ENCODE peak calls at places on chromosomes 4 and X, in six cellular contexts. One of them, this sample, is unnamed.

GRCh38 chr4:147108409-147108808 is 162.7 kb upstream of the TTC29 start:
- DNase-seq in A673: no peak
- DNase-seq in WTC11: no peak
- DNase-seq in ELF-1: no peak
- DNase-seq in AG08395: peak
- DNase-seq in activated T-helper 1 cell treated with anti-CD3 and anti-CD28 coated beads, Interleukin-2, amount 50 U/mL, for 16 hours: no peak
- DNase-seq in this sample: no peak

GRCh38 chrX:129091097-129091496 is 432.2 kb downstream of the SMARCA1 start:
- DNase-seq in A673: no peak
- DNase-seq in WTC11: peak
- DNase-seq in ELF-1: peak
- DNase-seq in AG08395: no peak
- DNase-seq in activated T-helper 1 cell treated with anti-CD3 and anti-CD28 coated beads, Interleukin-2, amount 50 U/mL, for 16 hours: no peak
- DNase-seq in this sample: no peak

GRCh38 chr4:2887343-2887742 is 43.7 kb downstream of the ADD1 start:
- DNase-seq in A673: no peak
- DNase-seq in WTC11: no peak
- DNase-seq in ELF-1: no peak
- DNase-seq in AG08395: no peak
- DNase-seq in activated T-helper 1 cell treated with anti-CD3 and anti-CD28 coated beads, Interleukin-2, amount 50 U/mL, for 16 hours: no peak
- DNase-seq in this sample: no peak

GRCh38 chr4:184644553-184645307 is 4.5 kb downstream of the CASP3 start:
- DNase-seq in A673: peak
- DNase-seq in WTC11: no peak
- DNase-seq in ELF-1: no peak
- DNase-seq in AG08395: no peak
- DNase-seq in activated T-helper 1 cell treated with anti-CD3 and anti-CD28 coated beads, Interleukin-2, amount 50 U/mL, for 16 hours: no peak
- DNase-seq in this sample: no peak

GRCh38 chr4:124907881-124908280 is 195.3 kb upstream of the ANKRD50 start:
- DNase-seq in A673: no peak
- DNase-seq in WTC11: no peak
- DNase-seq in ELF-1: no peak
- DNase-seq in AG08395: peak
- DNase-seq in activated T-helper 1 cell treated with anti-CD3 and anti-CD28 coated beads, Interleukin-2, amount 50 U/mL, for 16 hours: no peak
- DNase-seq in this sample: no peak

GRCh38 chr4:37648084-37648817 is 37.9 kb downstream of the RELL1 start:
- DNase-seq in A673: no peak
- DNase-seq in WTC11: no peak
- DNase-seq in ELF-1: peak
- DNase-seq in AG08395: peak
- DNase-seq in activated T-helper 1 cell treated with anti-CD3 and anti-CD28 coated beads, Interleukin-2, amount 50 U/mL, for 16 hours: no peak
- DNase-seq in this sample: peak

GRCh38 chr4:170027181-170027829 is 1.1 kb upstream of the MFAP3L start:
- DNase-seq in A673: peak
- DNase-seq in WTC11: peak
- DNase-seq in ELF-1: peak
- DNase-seq in AG08395: peak
- DNase-seq in activated T-helper 1 cell treated with anti-CD3 and anti-CD28 coated beads, Interleukin-2, amount 50 U/mL, for 16 hours: peak
- DNase-seq in this sample: peak

GRCh38 chrX:63466690-63467089 is 115.6 kb upstream of the SPIN4 start:
- DNase-seq in A673: no peak
- DNase-seq in WTC11: no peak
- DNase-seq in ELF-1: no peak
- DNase-seq in AG08395: no peak
- DNase-seq in activated T-helper 1 cell treated with anti-CD3 and anti-CD28 coated beads, Interleukin-2, amount 50 U/mL, for 16 hours: no peak
- DNase-seq in this sample: no peak

GRCh38 chr4:100348472-100348871 is 158.2 kb upstream of the DDIT4L start:
- DNase-seq in A673: peak
- DNase-seq in WTC11: no peak
- DNase-seq in ELF-1: no peak
- DNase-seq in AG08395: no peak
- DNase-seq in activated T-helper 1 cell treated with anti-CD3 and anti-CD28 coated beads, Interleukin-2, amount 50 U/mL, for 16 hours: no peak
- DNase-seq in this sample: no peak

GRCh38 chrX:51759055-51759454 is 15.8 kb downstream of the GSPT2 start:
- DNase-seq in A673: no peak
- DNase-seq in WTC11: no peak
- DNase-seq in ELF-1: no peak
- DNase-seq in AG08395: no peak
- DNase-seq in activated T-helper 1 cell treated with anti-CD3 and anti-CD28 coated beads, Interleukin-2, amount 50 U/mL, for 16 hours: no peak
- DNase-seq in this sample: no peak

GRCh38 chr4:185792384-185793146 is 19.4 kb downstream of the SORBS2 start:
- DNase-seq in A673: peak
- DNase-seq in WTC11: no peak
- DNase-seq in ELF-1: no peak
- DNase-seq in AG08395: peak
- DNase-seq in activated T-helper 1 cell treated with anti-CD3 and anti-CD28 coated beads, Interleukin-2, amount 50 U/mL, for 16 hours: no peak
- DNase-seq in this sample: peak

GRCh38 chr4:105150511-105150910 is 3.8 kb downstream of the TET2 start:
- DNase-seq in A673: no peak
- DNase-seq in WTC11: no peak
- DNase-seq in ELF-1: no peak
- DNase-seq in AG08395: no peak
- DNase-seq in activated T-helper 1 cell treated with anti-CD3 and anti-CD28 coated beads, Interleukin-2, amount 50 U/mL, for 16 hours: no peak
- DNase-seq in this sample: no peak

GRCh38 chr4:101271516-101271915 is 75.8 kb downstream of the PPP3CA start:
- DNase-seq in A673: peak
- DNase-seq in WTC11: no peak
- DNase-seq in ELF-1: no peak
- DNase-seq in AG08395: no peak
- DNase-seq in activated T-helper 1 cell treated with anti-CD3 and anti-CD28 coated beads, Interleukin-2, amount 50 U/mL, for 16 hours: no peak
- DNase-seq in this sample: no peak

GRCh38 chr4:41304221-41304620 is 47.5 kb downstream of the UCHL1 start:
- DNase-seq in A673: no peak
- DNase-seq in WTC11: no peak
- DNase-seq in ELF-1: no peak
- DNase-seq in AG08395: no peak
- DNase-seq in activated T-helper 1 cell treated with anti-CD3 and anti-CD28 coated beads, Interleukin-2, amount 50 U/mL, for 16 hours: no peak
- DNase-seq in this sample: no peak

GRCh38 chrX:53440631-53441517 is 6.7 kb upstream of the HSD17B10 start:
- DNase-seq in A673: peak
- DNase-seq in WTC11: no peak
- DNase-seq in ELF-1: peak
- DNase-seq in AG08395: peak
- DNase-seq in activated T-helper 1 cell treated with anti-CD3 and anti-CD28 coated beads, Interleukin-2, amount 50 U/mL, for 16 hours: no peak
- DNase-seq in this sample: peak

GRCh38 chrX:15849555-15849954 is 5.1 kb downstream of the AP1S2 start:
- DNase-seq in A673: peak
- DNase-seq in WTC11: no peak
- DNase-seq in ELF-1: peak
- DNase-seq in AG08395: peak
- DNase-seq in activated T-helper 1 cell treated with anti-CD3 and anti-CD28 coated beads, Interleukin-2, amount 50 U/mL, for 16 hours: no peak
- DNase-seq in this sample: no peak

GRCh38 chrX:4850312-4850711 is 1136.9 kb upstream of the PRKX start:
- DNase-seq in A673: no peak
- DNase-seq in WTC11: no peak
- DNase-seq in ELF-1: no peak
- DNase-seq in AG08395: no peak
- DNase-seq in activated T-helper 1 cell treated with anti-CD3 and anti-CD28 coated beads, Interleukin-2, amount 50 U/mL, for 16 hours: no peak
- DNase-seq in this sample: no peak

GRCh38 chr4:8291036-8291682 is 21.6 kb downstream of the HTRA3 start:
- DNase-seq in A673: no peak
- DNase-seq in WTC11: no peak
- DNase-seq in ELF-1: no peak
- DNase-seq in AG08395: no peak
- DNase-seq in activated T-helper 1 cell treated with anti-CD3 and anti-CD28 coated beads, Interleukin-2, amount 50 U/mL, for 16 hours: no peak
- DNase-seq in this sample: no peak

GRCh38 chr4:169885893-169886292 is 128.1 kb upstream of the HPF1 start:
- DNase-seq in A673: peak
- DNase-seq in WTC11: no peak
- DNase-seq in ELF-1: no peak
- DNase-seq in AG08395: no peak
- DNase-seq in activated T-helper 1 cell treated with anti-CD3 and anti-CD28 coated beads, Interleukin-2, amount 50 U/mL, for 16 hours: no peak
- DNase-seq in this sample: no peak

GRCh38 chr4:15318621-15319348 is 109.0 kb upstream of the C1QTNF7 start:
- DNase-seq in A673: no peak
- DNase-seq in WTC11: no peak
- DNase-seq in ELF-1: peak
- DNase-seq in AG08395: peak
- DNase-seq in activated T-helper 1 cell treated with anti-CD3 and anti-CD28 coated beads, Interleukin-2, amount 50 U/mL, for 16 hours: no peak
- DNase-seq in this sample: peak

GRCh38 chr4:87521757-87522374 is 7.3 kb downstream of the SPARCL1 start:
- DNase-seq in A673: no peak
- DNase-seq in WTC11: no peak
- DNase-seq in ELF-1: no peak
- DNase-seq in AG08395: no peak
- DNase-seq in activated T-helper 1 cell treated with anti-CD3 and anti-CD28 coated beads, Interleukin-2, amount 50 U/mL, for 16 hours: no peak
- DNase-seq in this sample: no peak

GRCh38 chr4:24853142-24853541 is 57.8 kb downstream of the SOD3 start:
- DNase-seq in A673: no peak
- DNase-seq in WTC11: no peak
- DNase-seq in ELF-1: no peak
- DNase-seq in AG08395: no peak
- DNase-seq in activated T-helper 1 cell treated with anti-CD3 and anti-CD28 coated beads, Interleukin-2, amount 50 U/mL, for 16 hours: no peak
- DNase-seq in this sample: no peak

GRCh38 chrX:9144643-9145290 is 110.8 kb upstream of the FAM9B start:
- DNase-seq in A673: peak
- DNase-seq in WTC11: no peak
- DNase-seq in ELF-1: peak
- DNase-seq in AG08395: no peak
- DNase-seq in activated T-helper 1 cell treated with anti-CD3 and anti-CD28 coated beads, Interleukin-2, amount 50 U/mL, for 16 hours: no peak
- DNase-seq in this sample: no peak

GRCh38 chrX:28988246-28988645 is 401.0 kb downstream of the IL1RAPL1 start:
- DNase-seq in A673: no peak
- DNase-seq in WTC11: no peak
- DNase-seq in ELF-1: peak
- DNase-seq in AG08395: no peak
- DNase-seq in activated T-helper 1 cell treated with anti-CD3 and anti-CD28 coated beads, Interleukin-2, amount 50 U/mL, for 16 hours: no peak
- DNase-seq in this sample: no peak

GRCh38 chr4:10192331-10192730 is 75.7 kb upstream of the WDR1 start:
- DNase-seq in A673: no peak
- DNase-seq in WTC11: no peak
- DNase-seq in ELF-1: no peak
- DNase-seq in AG08395: peak
- DNase-seq in activated T-helper 1 cell treated with anti-CD3 and anti-CD28 coated beads, Interleukin-2, amount 50 U/mL, for 16 hours: no peak
- DNase-seq in this sample: no peak

GRCh38 chrX:1480082-1480785 is 27.5 kb upstream of the ASMTL start:
- DNase-seq in A673: no peak
- DNase-seq in WTC11: no peak
- DNase-seq in ELF-1: no peak
- DNase-seq in AG08395: no peak
- DNase-seq in activated T-helper 1 cell treated with anti-CD3 and anti-CD28 coated beads, Interleukin-2, amount 50 U/mL, for 16 hours: no peak
- DNase-seq in this sample: no peak

GRCh38 chr4:154727540-154727939 is 16.3 kb upstream of the LRAT start:
- DNase-seq in A673: no peak
- DNase-seq in WTC11: no peak
- DNase-seq in ELF-1: no peak
- DNase-seq in AG08395: no peak
- DNase-seq in activated T-helper 1 cell treated with anti-CD3 and anti-CD28 coated beads, Interleukin-2, amount 50 U/mL, for 16 hours: no peak
- DNase-seq in this sample: no peak

GRCh38 chr4:2334826-2335728 is 73.2 kb upstream of the MXD4 start:
- DNase-seq in A673: no peak
- DNase-seq in WTC11: no peak
- DNase-seq in ELF-1: no peak
- DNase-seq in AG08395: no peak
- DNase-seq in activated T-helper 1 cell treated with anti-CD3 and anti-CD28 coated beads, Interleukin-2, amount 50 U/mL, for 16 hours: no peak
- DNase-seq in this sample: no peak

GRCh38 chrX:23134171-23134570 is 134.4 kb downstream of the DDX53 start:
- DNase-seq in A673: no peak
- DNase-seq in WTC11: no peak
- DNase-seq in ELF-1: no peak
- DNase-seq in AG08395: no peak
- DNase-seq in activated T-helper 1 cell treated with anti-CD3 and anti-CD28 coated beads, Interleukin-2, amount 50 U/mL, for 16 hours: no peak
- DNase-seq in this sample: no peak